ENCODE peak calls at places on chromosomes 5 and 9, in eight cellular contexts. One of them, this sample, is unnamed.

GRCh38 chr9:76761448-76761847 is 2.8 kb upstream of the PCA3 start:
- DNase-seq in NT2/D1: no peak
- DNase-seq in body of pancreas: no peak
- DNase-seq in bronchial epithelial cell: no peak
- DNase-seq in GM23248: peak
- DNase-seq in A549: no peak
- DNase-seq in endodermal cell: no peak
- DNase-seq in colonic mucosa: no peak
- DNase-seq in this sample: no peak

GRCh38 chr9:105064248-105065118 is 136.5 kb upstream of the ABCA1 start:
- DNase-seq in A549: peak
- DNase-seq in endodermal cell: peak
- DNase-seq in NT2/D1: no peak
- DNase-seq in body of pancreas: peak
- DNase-seq in bronchial epithelial cell: peak
- DNase-seq in colonic mucosa: peak
- DNase-seq in GM23248: peak
- DNase-seq in this sample: peak

GRCh38 chr9:2047916-2048315 is 32.8 kb downstream of the SMARCA2 start:
- DNase-seq in bronchial epithelial cell: no peak
- DNase-seq in endodermal cell: no peak
- DNase-seq in GM23248: no peak
- DNase-seq in NT2/D1: no peak
- DNase-seq in A549: no peak
- DNase-seq in body of pancreas: no peak
- DNase-seq in colonic mucosa: no peak
- DNase-seq in this sample: no peak

GRCh38 chr5:112344540-112344939 is 74.5 kb downstream of the EPB41L4A start:
- DNase-seq in NT2/D1: no peak
- DNase-seq in body of pancreas: no peak
- DNase-seq in GM23248: no peak
- DNase-seq in endodermal cell: no peak
- DNase-seq in colonic mucosa: no peak
- DNase-seq in bronchial epithelial cell: no peak
- DNase-seq in A549: no peak
- DNase-seq in this sample: no peak

GRCh38 chr9:131290039-131290766 is 680 bp downstream of the PLPP7 start:
- DNase-seq in colonic mucosa: no peak
- DNase-seq in NT2/D1: no peak
- DNase-seq in A549: no peak
- DNase-seq in GM23248: no peak
- DNase-seq in endodermal cell: no peak
- DNase-seq in body of pancreas: no peak
- DNase-seq in bronchial epithelial cell: no peak
- DNase-seq in this sample: no peak

GRCh38 chr9:89372230-89372816 is 54.0 kb downstream of the SECISBP2 start:
- DNase-seq in endodermal cell: no peak
- DNase-seq in bronchial epithelial cell: no peak
- DNase-seq in GM23248: no peak
- DNase-seq in body of pancreas: no peak
- DNase-seq in colonic mucosa: no peak
- DNase-seq in NT2/D1: no peak
- DNase-seq in A549: peak
- DNase-seq in this sample: peak

GRCh38 chr9:5582835-5583195 is 46.1 kb upstream of the RIC1 start:
- DNase-seq in body of pancreas: no peak
- DNase-seq in A549: no peak
- DNase-seq in bronchial epithelial cell: peak
- DNase-seq in endodermal cell: no peak
- DNase-seq in GM23248: peak
- DNase-seq in colonic mucosa: no peak
- DNase-seq in NT2/D1: no peak
- DNase-seq in this sample: peak

GRCh38 chr9:129164246-129164930 is 13.7 kb downstream of the IER5L start:
- DNase-seq in bronchial epithelial cell: peak
- DNase-seq in NT2/D1: no peak
- DNase-seq in endodermal cell: no peak
- DNase-seq in body of pancreas: peak
- DNase-seq in GM23248: peak
- DNase-seq in colonic mucosa: peak
- DNase-seq in A549: no peak
- DNase-seq in this sample: no peak

GRCh38 chr9:70490478-70490877 is 76.0 kb upstream of the KLF9 start:
- DNase-seq in body of pancreas: no peak
- DNase-seq in endodermal cell: no peak
- DNase-seq in colonic mucosa: no peak
- DNase-seq in NT2/D1: no peak
- DNase-seq in bronchial epithelial cell: peak
- DNase-seq in A549: no peak
- DNase-seq in GM23248: no peak
- DNase-seq in this sample: no peak

DNA sequence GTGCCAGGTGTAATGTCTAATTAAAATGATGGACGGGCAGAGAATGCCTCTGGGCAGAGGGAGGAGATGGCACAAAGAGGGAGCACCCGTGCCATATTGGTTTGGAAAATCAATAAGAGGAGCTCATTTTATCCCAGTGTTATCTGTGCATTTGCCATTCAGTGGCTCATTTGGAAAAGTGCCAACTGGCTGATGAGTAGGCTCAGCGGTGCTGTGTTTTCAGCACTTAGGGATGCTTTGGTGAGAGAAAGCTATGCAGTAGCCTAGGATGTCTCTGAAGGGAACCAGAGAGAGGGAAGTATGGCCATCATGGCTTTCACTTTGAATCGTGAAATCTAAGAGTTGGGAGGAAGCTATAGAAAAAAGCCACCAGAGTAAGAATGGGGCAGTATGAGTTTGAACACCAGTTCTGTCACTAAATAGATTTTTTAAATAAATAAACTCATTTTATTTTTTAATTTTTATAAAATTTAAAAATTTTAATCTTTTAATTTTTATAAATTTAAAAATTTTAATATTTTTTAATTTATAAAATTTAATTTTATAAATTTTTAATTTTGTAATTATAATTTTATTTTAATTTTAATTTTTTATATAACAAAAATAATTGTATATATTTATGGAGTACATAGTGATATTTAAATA is 472.8 kb downstream of the BRINP1 start:
- DNase-seq in A549: no peak
- DNase-seq in bronchial epithelial cell: no peak
- DNase-seq in NT2/D1: no peak
- DNase-seq in GM23248: peak
- DNase-seq in endodermal cell: no peak
- DNase-seq in body of pancreas: no peak
- DNase-seq in colonic mucosa: no peak
- DNase-seq in this sample: no peak
- H3K4me3 ChIP-seq in A549: no peak
- H3K4me3 ChIP-seq in bronchial epithelial cell: no peak
- H3K4me3 ChIP-seq in NT2/D1: no peak
- H3K4me3 ChIP-seq in GM23248: no peak
- H3K4me3 ChIP-seq in endodermal cell: no peak
- H3K4me3 ChIP-seq in body of pancreas: no peak
- H3K4me3 ChIP-seq in colonic mucosa: no peak
- H3K4me3 ChIP-seq in this sample: no peak

GRCh38 chr9:121698627-121699270 is 47.3 kb downstream of the DAB2IP start:
- DNase-seq in GM23248: peak
- DNase-seq in NT2/D1: peak
- DNase-seq in bronchial epithelial cell: no peak
- DNase-seq in A549: no peak
- DNase-seq in endodermal cell: peak
- DNase-seq in body of pancreas: peak
- DNase-seq in colonic mucosa: no peak
- DNase-seq in this sample: no peak

GRCh38 chr9:121701736-121702261 is 50.4 kb downstream of the DAB2IP start:
- DNase-seq in colonic mucosa: no peak
- DNase-seq in NT2/D1: no peak
- DNase-seq in bronchial epithelial cell: no peak
- DNase-seq in GM23248: no peak
- DNase-seq in A549: no peak
- DNase-seq in body of pancreas: no peak
- DNase-seq in endodermal cell: no peak
- DNase-seq in this sample: no peak

GRCh38 chr9:121700831-121701419 is 49.5 kb downstream of the DAB2IP start:
- DNase-seq in A549: no peak
- DNase-seq in NT2/D1: no peak
- DNase-seq in endodermal cell: no peak
- DNase-seq in colonic mucosa: no peak
- DNase-seq in bronchial epithelial cell: no peak
- DNase-seq in body of pancreas: no peak
- DNase-seq in GM23248: no peak
- DNase-seq in this sample: no peak

GRCh38 chr9:121699271-121700164 is 48.1 kb downstream of the DAB2IP start:
- DNase-seq in endodermal cell: peak
- DNase-seq in A549: no peak
- DNase-seq in body of pancreas: peak
- DNase-seq in colonic mucosa: peak
- DNase-seq in bronchial epithelial cell: no peak
- DNase-seq in GM23248: peak
- DNase-seq in NT2/D1: no peak
- DNase-seq in this sample: peak

DNA sequence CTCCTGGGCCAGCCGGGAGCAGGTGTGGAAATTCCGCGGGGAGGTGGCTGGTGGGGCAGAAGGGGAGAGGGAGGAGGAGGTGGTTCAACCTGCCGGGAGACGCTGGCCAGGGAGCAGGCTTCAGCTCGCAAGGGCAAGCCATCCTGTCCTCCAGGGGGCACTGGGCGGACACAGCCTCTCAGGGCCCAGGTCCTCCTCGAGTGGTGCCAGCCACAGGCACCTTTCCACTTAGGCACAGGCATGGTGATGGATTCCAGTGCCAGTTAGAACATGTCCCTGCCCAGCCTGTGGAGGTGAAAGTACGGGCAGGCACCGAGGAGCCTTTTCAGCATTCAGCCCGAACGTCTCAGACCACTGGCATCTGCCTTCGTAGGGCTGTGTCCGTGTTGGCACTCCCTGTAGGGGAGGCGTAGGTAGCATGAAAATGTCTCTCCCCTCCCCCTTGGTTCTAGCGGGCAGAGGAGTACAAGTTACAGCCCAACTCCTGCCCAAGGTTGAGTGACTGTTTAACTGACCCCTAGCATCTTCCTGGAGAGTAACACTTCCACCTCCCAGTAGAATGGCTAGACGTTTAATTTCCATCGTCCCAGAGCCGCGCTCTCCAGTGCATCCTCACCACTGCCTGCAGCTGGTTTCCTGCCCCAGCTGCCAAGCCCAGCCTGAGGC is 48.9 kb downstream of the DAB2IP start:
- DNase-seq in body of pancreas: peak
- DNase-seq in endodermal cell: peak
- DNase-seq in bronchial epithelial cell: peak
- DNase-seq in GM23248: peak
- DNase-seq in NT2/D1: no peak
- DNase-seq in colonic mucosa: peak
- DNase-seq in A549: peak
- DNase-seq in this sample: peak
- H3K4me3 ChIP-seq in body of pancreas: no peak
- H3K4me3 ChIP-seq in endodermal cell: peak
- H3K4me3 ChIP-seq in bronchial epithelial cell: peak
- H3K4me3 ChIP-seq in GM23248: peak
- H3K4me3 ChIP-seq in NT2/D1: peak
- H3K4me3 ChIP-seq in colonic mucosa: peak
- H3K4me3 ChIP-seq in A549: peak
- H3K4me3 ChIP-seq in this sample: no peak

GRCh38 chr5:138611295-138612220 is 36.4 kb upstream of the HSPA9 start:
- DNase-seq in NT2/D1: no peak
- DNase-seq in endodermal cell: peak
- DNase-seq in GM23248: peak
- DNase-seq in bronchial epithelial cell: peak
- DNase-seq in colonic mucosa: no peak
- DNase-seq in A549: no peak
- DNase-seq in body of pancreas: peak
- DNase-seq in this sample: no peak

GRCh38 chr5:138615461-138615860 is 40.3 kb upstream of the HSPA9 start:
- DNase-seq in NT2/D1: no peak
- DNase-seq in GM23248: no peak
- DNase-seq in bronchial epithelial cell: no peak
- DNase-seq in body of pancreas: no peak
- DNase-seq in A549: no peak
- DNase-seq in colonic mucosa: no peak
- DNase-seq in endodermal cell: no peak
- DNase-seq in this sample: no peak

GRCh38 chr5:138606378-138606777 is 31.2 kb upstream of the HSPA9 start:
- DNase-seq in colonic mucosa: no peak
- DNase-seq in bronchial epithelial cell: no peak
- DNase-seq in endodermal cell: no peak
- DNase-seq in body of pancreas: no peak
- DNase-seq in GM23248: no peak
- DNase-seq in A549: no peak
- DNase-seq in NT2/D1: no peak
- DNase-seq in this sample: no peak

GRCh38 chr5:138605254-138605972 is 30.2 kb upstream of the HSPA9 start:
- DNase-seq in NT2/D1: no peak
- DNase-seq in bronchial epithelial cell: no peak
- DNase-seq in GM23248: no peak
- DNase-seq in colonic mucosa: no peak
- DNase-seq in body of pancreas: no peak
- DNase-seq in endodermal cell: no peak
- DNase-seq in A549: no peak
- DNase-seq in this sample: peak

DNA sequence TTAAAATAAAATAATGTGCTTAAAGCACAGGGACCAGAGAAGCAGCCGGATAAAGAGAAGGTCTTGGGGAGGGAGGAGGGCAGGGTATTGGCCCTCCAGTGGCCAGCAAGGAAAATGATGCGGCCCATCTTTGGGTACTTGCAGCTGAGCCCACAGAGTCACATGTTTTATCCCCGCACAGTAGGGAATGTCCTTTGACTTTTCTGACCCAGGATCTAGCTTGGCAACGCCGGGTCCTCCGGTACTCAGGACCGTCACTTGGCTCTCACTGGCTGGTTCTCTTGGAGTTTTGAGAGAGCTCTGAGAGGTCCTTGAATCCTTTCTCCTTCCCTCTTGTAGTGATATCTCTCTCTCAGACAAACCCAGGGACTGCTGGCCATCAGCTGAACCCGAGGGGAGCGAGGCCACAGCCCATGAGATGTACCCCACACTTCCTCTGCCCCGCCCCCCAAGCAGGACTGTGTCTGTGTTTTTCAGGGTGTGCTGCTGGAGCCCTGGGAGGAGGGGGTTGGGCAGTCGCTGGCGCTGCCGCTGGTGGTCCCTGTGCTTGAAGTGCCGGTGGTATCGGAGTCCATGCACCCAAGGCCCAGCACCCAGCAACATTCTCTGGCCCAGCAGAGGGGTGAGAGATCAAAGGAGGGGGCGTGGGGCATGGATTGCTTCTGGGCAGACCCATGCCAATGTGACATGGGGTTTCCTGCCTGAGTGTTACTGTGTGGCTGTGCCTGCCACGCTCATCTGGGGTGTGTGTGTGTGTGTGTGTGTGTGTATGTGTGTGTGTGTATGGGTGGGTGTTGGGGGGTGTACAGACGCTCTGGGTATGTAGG is 35.5 kb upstream of the HSPA9 start:
- DNase-seq in body of pancreas: no peak
- DNase-seq in NT2/D1: no peak
- DNase-seq in endodermal cell: peak
- DNase-seq in colonic mucosa: no peak
- DNase-seq in GM23248: peak
- DNase-seq in A549: peak
- DNase-seq in bronchial epithelial cell: no peak
- DNase-seq in this sample: no peak
- H3K4me3 ChIP-seq in body of pancreas: no peak
- H3K4me3 ChIP-seq in NT2/D1: peak
- H3K4me3 ChIP-seq in endodermal cell: peak
- H3K4me3 ChIP-seq in colonic mucosa: peak
- H3K4me3 ChIP-seq in GM23248: peak
- H3K4me3 ChIP-seq in A549: no peak
- H3K4me3 ChIP-seq in bronchial epithelial cell: no peak
- H3K4me3 ChIP-seq in this sample: no peak

GRCh38 chr9:73152953-73153352 is 1.3 kb downstream of the ANXA1 start:
- DNase-seq in endodermal cell: no peak
- DNase-seq in colonic mucosa: no peak
- DNase-seq in A549: no peak
- DNase-seq in body of pancreas: no peak
- DNase-seq in bronchial epithelial cell: peak
- DNase-seq in GM23248: peak
- DNase-seq in NT2/D1: no peak
- DNase-seq in this sample: peak
- H3K4me3 ChIP-seq in endodermal cell: no peak
- H3K4me3 ChIP-seq in colonic mucosa: peak
- H3K4me3 ChIP-seq in A549: peak
- H3K4me3 ChIP-seq in body of pancreas: peak
- H3K4me3 ChIP-seq in bronchial epithelial cell: peak
- H3K4me3 ChIP-seq in GM23248: peak
- H3K4me3 ChIP-seq in NT2/D1: no peak
- H3K4me3 ChIP-seq in this sample: no peak

This sample was measured in GM12865.